ENCODE peak calls at places on chromosomes 13 and 19, in five cellular contexts. One of them, this sample, is unnamed.

GRCh38 chr13:99501952-99502310 is 659 bp downstream of the TM9SF2 start:
- DNase-seq in IMR-90: peak; percentile 31
- DNase-seq in H9: no peak
- DNase-seq in mesenchymal stem cell: peak; percentile 52
- DNase-seq in neuronal stem cell: no peak
- DNase-seq in this sample: peak; percentile 23

GRCh38 chr13:72204291-72204690 is 337.3 kb upstream of the DACH1 start:
- DNase-seq in IMR-90: no peak
- DNase-seq in H9: no peak
- DNase-seq in mesenchymal stem cell: no peak
- DNase-seq in neuronal stem cell: no peak
- DNase-seq in this sample: no peak

GRCh38 chr13:27830010-27830409 is 37.7 kb downstream of the GSX1 start:
- DNase-seq in IMR-90: no peak
- DNase-seq in H9: peak; percentile 81
- DNase-seq in mesenchymal stem cell: peak; percentile 35
- DNase-seq in neuronal stem cell: peak; percentile 67
- DNase-seq in this sample: peak; percentile 57

GRCh38 chr13:49499889-49500660 is 4.3 kb downstream of the PHF11 start:
- DNase-seq in IMR-90: peak; percentile 90
- DNase-seq in H9: no peak
- DNase-seq in mesenchymal stem cell: peak; percentile 93
- DNase-seq in neuronal stem cell: no peak
- DNase-seq in this sample: no peak

GRCh38 chr13:52414963-52415362 is 9.0 kb upstream of the THSD1 start:
- DNase-seq in IMR-90: peak; percentile 69
- DNase-seq in H9: no peak
- DNase-seq in mesenchymal stem cell: peak; percentile 34
- DNase-seq in neuronal stem cell: no peak
- DNase-seq in this sample: no peak

GRCh38 chr13:43383488-43384165 is 360.2 kb downstream of the DNAJC15 start:
- DNase-seq in IMR-90: no peak
- DNase-seq in H9: no peak
- DNase-seq in mesenchymal stem cell: no peak
- DNase-seq in neuronal stem cell: no peak
- DNase-seq in this sample: no peak

GRCh38 chr13:89740994-89741678 is 1606.4 kb upstream of the MIR17HG start:
- DNase-seq in IMR-90: no peak
- DNase-seq in H9: no peak
- DNase-seq in mesenchymal stem cell: no peak
- DNase-seq in neuronal stem cell: no peak
- DNase-seq in this sample: no peak

GRCh38 chr13:105979586-105979985 is 555.9 kb downstream of the EFNB2 start:
- DNase-seq in IMR-90: no peak
- DNase-seq in H9: no peak
- DNase-seq in mesenchymal stem cell: peak; percentile 18
- DNase-seq in neuronal stem cell: peak; percentile 17
- DNase-seq in this sample: peak; percentile 29

GRCh38 chr19:1027020-1027952 is 878 bp downstream of the CNN2 start:
- DNase-seq in IMR-90: no peak
- DNase-seq in H9: no peak
- DNase-seq in mesenchymal stem cell: no peak
- DNase-seq in neuronal stem cell: peak; percentile 57
- DNase-seq in this sample: peak; percentile 44

GRCh38 chr13:66659291-66660012 is 570.7 kb downstream of the PCDH9 start:
- DNase-seq in IMR-90: no peak
- DNase-seq in H9: no peak
- DNase-seq in mesenchymal stem cell: peak; percentile 46
- DNase-seq in neuronal stem cell: no peak
- DNase-seq in this sample: no peak

GRCh38 chr19:40312533-40312932 is 27.4 kb upstream of the AKT2 start:
- DNase-seq in IMR-90: no peak
- DNase-seq in H9: peak; percentile 27
- DNase-seq in mesenchymal stem cell: no peak
- DNase-seq in neuronal stem cell: no peak
- DNase-seq in this sample: peak; percentile 16

GRCh38 chr13:73879346-73880020 is 254.7 kb downstream of the KLF12 start:
- DNase-seq in IMR-90: peak; percentile 16
- DNase-seq in H9: no peak
- DNase-seq in mesenchymal stem cell: peak; percentile 11
- DNase-seq in neuronal stem cell: no peak
- DNase-seq in this sample: no peak

GRCh38 chr13:79423801-79424642 is 18.0 kb upstream of the RBM26 start:
- DNase-seq in IMR-90: peak; percentile 63
- DNase-seq in H9: no peak
- DNase-seq in mesenchymal stem cell: peak; percentile 65
- DNase-seq in neuronal stem cell: no peak
- DNase-seq in this sample: peak; percentile 47

GRCh38 chr13:59447846-59448620 is 715.7 kb downstream of the DIAPH3 start:
- DNase-seq in IMR-90: peak; percentile 75
- DNase-seq in H9: peak; percentile 73
- DNase-seq in mesenchymal stem cell: no peak
- DNase-seq in neuronal stem cell: peak; percentile 35
- DNase-seq in this sample: peak; percentile 94

GRCh38 chr13:96431044-96431581 is 341.2 kb downstream of the HS6ST3 start:
- DNase-seq in IMR-90: no peak
- DNase-seq in H9: no peak
- DNase-seq in mesenchymal stem cell: no peak
- DNase-seq in neuronal stem cell: no peak
- DNase-seq in this sample: peak; percentile 30

GRCh38 chr13:72112216-72112615 is 245.2 kb upstream of the DACH1 start:
- DNase-seq in IMR-90: no peak
- DNase-seq in H9: no peak
- DNase-seq in mesenchymal stem cell: no peak
- DNase-seq in neuronal stem cell: no peak
- DNase-seq in this sample: no peak

GRCh38 chr19:40666803-40667438 is 23.5 kb downstream of the NUMBL start:
- DNase-seq in IMR-90: no peak
- DNase-seq in H9: no peak
- DNase-seq in mesenchymal stem cell: no peak
- DNase-seq in neuronal stem cell: no peak
- DNase-seq in this sample: no peak

GRCh38 chr19:38216785-38217746 is 7.0 kb downstream of the DPF1 start:
- DNase-seq in IMR-90: no peak
- DNase-seq in H9: no peak
- DNase-seq in mesenchymal stem cell: no peak
- DNase-seq in neuronal stem cell: no peak
- DNase-seq in this sample: no peak

GRCh38 chr13:79056706-79057105 is 349.3 kb downstream of the RBM26 start:
- DNase-seq in IMR-90: no peak
- DNase-seq in H9: no peak
- DNase-seq in mesenchymal stem cell: no peak
- DNase-seq in neuronal stem cell: no peak
- DNase-seq in this sample: peak; percentile 6

GRCh38 chr13:39051157-39051556 is 12.9 kb downstream of the NHLRC3 start:
- DNase-seq in IMR-90: peak; percentile 50
- DNase-seq in H9: no peak
- DNase-seq in mesenchymal stem cell: peak; percentile 60
- DNase-seq in neuronal stem cell: peak; percentile 26
- DNase-seq in this sample: peak; percentile 52

GRCh38 chr13:83386609-83387008 is 495.7 kb downstream of the SLITRK1 start:
- DNase-seq in IMR-90: peak; percentile 20
- DNase-seq in H9: no peak
- DNase-seq in mesenchymal stem cell: no peak
- DNase-seq in neuronal stem cell: no peak
- DNase-seq in this sample: no peak

GRCh38 chr13:35927554-35927953 is 203.6 kb downstream of the DCLK1 start:
- DNase-seq in IMR-90: peak; percentile 97
- DNase-seq in H9: no peak
- DNase-seq in mesenchymal stem cell: peak; percentile 61
- DNase-seq in neuronal stem cell: no peak
- DNase-seq in this sample: peak; percentile 78

GRCh38 chr13:51829236-51829899 is 15.6 kb downstream of the TMEM272 start:
- DNase-seq in IMR-90: no peak
- DNase-seq in H9: no peak
- DNase-seq in mesenchymal stem cell: no peak
- DNase-seq in neuronal stem cell: no peak
- DNase-seq in this sample: no peak

GRCh38 chr19:13881231-13881691 is 4.3 kb downstream of the NANOS3 start:
- DNase-seq in IMR-90: peak; percentile 27
- DNase-seq in H9: peak; percentile 84
- DNase-seq in mesenchymal stem cell: peak; percentile 45
- DNase-seq in neuronal stem cell: no peak
- DNase-seq in this sample: peak; percentile 88

GRCh38 chr13:49476529-49476928 is 19.2 kb upstream of the PHF11 start:
- DNase-seq in IMR-90: no peak
- DNase-seq in H9: no peak
- DNase-seq in mesenchymal stem cell: no peak
- DNase-seq in neuronal stem cell: no peak
- DNase-seq in this sample: no peak

GRCh38 chr13:73000027-73000674 is 58.7 kb upstream of the KLF5 start:
- DNase-seq in IMR-90: peak; percentile 19
- DNase-seq in H9: no peak
- DNase-seq in mesenchymal stem cell: peak; percentile 16
- DNase-seq in neuronal stem cell: no peak
- DNase-seq in this sample: peak; percentile 39

GRCh38 chr13:98847780-98848179 is 95.3 kb upstream of the SLC15A1 start:
- DNase-seq in IMR-90: no peak
- DNase-seq in H9: peak; percentile 83
- DNase-seq in mesenchymal stem cell: no peak
- DNase-seq in neuronal stem cell: no peak
- DNase-seq in this sample: peak; percentile 74

GRCh38 chr19:6392219-6393073 is 518 bp downstream of the GTF2F1 start:
- DNase-seq in IMR-90: no peak
- DNase-seq in H9: no peak
- DNase-seq in mesenchymal stem cell: peak; percentile 11
- DNase-seq in neuronal stem cell: no peak
- DNase-seq in this sample: no peak

GRCh38 chr19:12938536-12939291 is at the start of gene CALR:
- DNase-seq in IMR-90: no peak
- DNase-seq in H9: no peak
- DNase-seq in mesenchymal stem cell: peak; percentile 58
- DNase-seq in neuronal stem cell: no peak
- DNase-seq in this sample: peak; percentile 53

GRCh38 chr19:16088985-16089846 is 12.9 kb downstream of the TPM4 start:
- DNase-seq in IMR-90: no peak
- DNase-seq in H9: no peak
- DNase-seq in mesenchymal stem cell: no peak
- DNase-seq in neuronal stem cell: no peak
- DNase-seq in this sample: no peak

GRCh38 chr19:55526216-55527196 is 10.4 kb downstream of the SBK2 start:
- DNase-seq in IMR-90: peak; percentile 87
- DNase-seq in H9: no peak
- DNase-seq in mesenchymal stem cell: peak; percentile 33
- DNase-seq in neuronal stem cell: no peak
- DNase-seq in this sample: peak; percentile 79

GRCh38 chr13:99313473-99313872 is 6.3 kb upstream of the GPR183 start:
- DNase-seq in IMR-90: no peak
- DNase-seq in H9: no peak
- DNase-seq in mesenchymal stem cell: no peak
- DNase-seq in neuronal stem cell: peak; percentile 45
- DNase-seq in this sample: peak; percentile 27

GRCh38 chr13:40333238-40333637 is 333.2 kb downstream of the FOXO1 start:
- DNase-seq in IMR-90: no peak
- DNase-seq in H9: no peak
- DNase-seq in mesenchymal stem cell: no peak
- DNase-seq in neuronal stem cell: no peak
- DNase-seq in this sample: no peak

GRCh38 chr13:35144496-35144895 is 202.4 kb downstream of the NBEA start:
- DNase-seq in IMR-90: no peak
- DNase-seq in H9: no peak
- DNase-seq in mesenchymal stem cell: peak; percentile 4
- DNase-seq in neuronal stem cell: no peak
- DNase-seq in this sample: peak; percentile 26

DNA sequence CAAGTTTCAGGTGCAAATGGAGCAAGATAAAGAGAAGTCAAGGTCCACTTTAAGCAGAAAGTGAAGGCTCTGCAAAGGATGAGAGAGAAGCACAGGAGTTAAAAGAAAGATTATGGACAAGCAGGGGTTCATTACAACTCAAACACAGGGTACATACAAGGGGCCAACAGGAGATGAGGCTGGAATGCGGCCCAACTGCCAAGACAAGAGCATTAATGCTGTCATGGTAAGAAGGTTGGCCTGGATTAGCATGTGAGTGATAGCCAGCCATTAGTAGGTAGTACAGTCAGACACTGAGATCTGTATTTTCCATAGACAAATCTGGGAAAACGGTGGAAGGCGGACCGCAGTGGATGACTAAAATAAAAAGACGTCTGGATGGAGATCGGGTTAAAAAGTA is 17.5 kb downstream of the UBL3 start:
- DNase-seq in IMR-90: no peak
- DNase-seq in H9: no peak
- DNase-seq in mesenchymal stem cell: no peak
- DNase-seq in neuronal stem cell: no peak
- DNase-seq in this sample: no peak
- H3K4me1 ChIP-seq in IMR-90: no peaks in the 10 kb centered on the region
- H3K4me1 ChIP-seq in H9: no peaks in the 10 kb centered on the region
- H3K4me1 ChIP-seq in mesenchymal stem cell: no peaks in the 10 kb centered on the region
- H3K4me1 ChIP-seq in neuronal stem cell: no peaks in the 10 kb centered on the region
- H3K4me1 ChIP-seq in this sample: peaks cover 3% of the 10 kb centered on the region

DNA sequence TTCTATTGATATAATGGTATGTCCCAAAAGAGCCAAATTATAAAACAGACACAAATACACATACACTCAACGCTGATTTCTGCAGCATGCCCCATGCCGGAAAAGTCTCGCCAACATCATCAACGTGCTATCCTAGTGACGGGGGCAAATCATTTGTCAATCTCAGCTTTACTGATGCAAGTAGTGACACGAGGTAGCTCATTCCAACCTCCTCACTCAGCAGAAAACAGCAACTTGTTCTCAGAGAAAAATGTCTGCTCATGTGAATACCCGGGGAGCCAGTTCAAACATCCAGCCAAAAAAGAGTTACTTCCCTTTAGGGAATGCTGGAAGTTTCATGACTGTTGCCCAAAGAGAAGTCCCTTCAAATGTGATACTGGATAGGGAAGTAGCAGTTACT is 46.3 kb downstream of the SOX21 start:
- DNase-seq in IMR-90: no peak
- DNase-seq in H9: no peak
- DNase-seq in mesenchymal stem cell: no peak
- DNase-seq in neuronal stem cell: no peak
- DNase-seq in this sample: no peak
- H2AK5ac ChIP-seq in IMR-90: no peak overlapping the region
- H2AK5ac ChIP-seq in H9: no peak overlapping the region
- H2AK5ac ChIP-seq in mesenchymal stem cell: no peak overlapping the region
- H2AK5ac ChIP-seq in neuronal stem cell: no peak overlapping the region
- H2AK5ac ChIP-seq in this sample: no peak overlapping the region

DNA sequence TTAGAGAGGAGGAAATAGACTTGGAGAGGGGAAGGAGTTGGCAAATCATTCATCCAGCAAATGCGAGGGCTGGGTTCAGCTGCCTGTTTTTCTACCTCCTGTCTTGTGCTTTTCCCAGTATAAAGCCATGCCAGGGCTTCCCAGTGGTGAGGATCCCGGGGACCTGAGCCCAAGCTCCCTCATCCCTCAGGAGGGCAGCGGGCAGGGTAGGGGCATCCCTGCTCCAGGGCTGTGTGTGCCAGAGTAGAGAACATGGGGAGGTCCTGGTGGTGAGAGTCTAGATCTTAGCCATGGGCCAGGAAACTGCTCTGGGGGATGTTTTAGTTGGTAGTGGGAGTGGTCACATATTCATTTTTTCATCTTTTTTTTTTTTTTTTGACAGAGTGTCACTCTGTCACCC is 43.6 kb downstream of the GPR12 start:
- DNase-seq in IMR-90: no peak
- DNase-seq in H9: no peak
- DNase-seq in mesenchymal stem cell: no peak
- DNase-seq in neuronal stem cell: no peak
- DNase-seq in this sample: no peak
- H3K23ac ChIP-seq in IMR-90: no peak overlapping the region
- H3K23ac ChIP-seq in H9: no peak overlapping the region
- H3K23ac ChIP-seq in mesenchymal stem cell: no peak overlapping the region
- H3K23ac ChIP-seq in neuronal stem cell: no peak overlapping the region
- H3K23ac ChIP-seq in this sample: no peak overlapping the region

GRCh38 chr19:3383121-3383722 is 16.8 kb downstream of the NFIC start:
- DNase-seq in IMR-90: no peak
- DNase-seq in H9: no peak
- DNase-seq in mesenchymal stem cell: no peak
- DNase-seq in neuronal stem cell: no peak
- DNase-seq in this sample: no peak
- H3K4me1 ChIP-seq in IMR-90: peaks cover 33% of the 10 kb centered on the region
- H3K4me1 ChIP-seq in H9: no peaks in the 10 kb centered on the region
- H3K4me1 ChIP-seq in mesenchymal stem cell: peaks cover 25% of the 10 kb centered on the region
- H3K4me1 ChIP-seq in neuronal stem cell: no peaks in the 10 kb centered on the region
- H3K4me1 ChIP-seq in this sample: no peaks in the 10 kb centered on the region

This sample was measured in mesendoderm.